ENCODE peak calls at places on chromosomes 6 and 20, in ten cellular contexts. Q, J, O, U, S, W, I, M, B and Z are unnamed samples.
A peak's percentile ranks its signal among the peaks of the same experiment; 100 is the strongest.

GRCh38 chr20:64049060-64049886 is at the start of gene SOX18:
- DNase-seq in Q (no peak), J (peak; percentile 53), O (no peak), U (no peak), S (no peak), W (no peak), I (no peak), M (peak; percentile 74), B (peak; percentile 73), Z (no peak)

GRCh38 chr6:132690678-132691077 is 23.2 kb downstream of the VNN1 start:
- DNase-seq in Q (no peak), J (no peak), O (no peak), U (no peak), S (no peak), W (no peak), I (no peak), M (no peak), B (no peak), Z (no peak)

GRCh38 chr20:8150591-8150990 is 18.5 kb downstream of the PLCB1 start:
- DNase-seq in Q (no peak), J (no peak), O (no peak), U (no peak), S (no peak), W (no peak), I (no peak), M (no peak), B (no peak), Z (no peak)

GRCh38 chr6:137949686-137950390 is 82.8 kb downstream of the TNFAIP3 start:
- DNase-seq in Q (no peak), J (no peak), O (no peak), U (no peak), S (no peak), W (no peak), I (no peak), M (no peak), B (no peak), Z (no peak)

GRCh38 chr6:4964675-4965336 is 39.0 kb downstream of the RPP40 start:
- DNase-seq in Q (no peak), J (no peak), O (no peak), U (no peak), S (no peak), W (no peak), I (no peak), M (no peak), B (no peak), Z (no peak)

GRCh38 chr20:64051532-64052325 is 2.3 kb upstream of the SOX18 start:
- DNase-seq in Q (no peak), J (no peak), O (no peak), U (peak; percentile 83), S (no peak), W (no peak), I (no peak), M (no peak), B (no peak), Z (no peak)

GRCh38 chr6:106751501-106752252 is 122.3 kb downstream of the QRSL1 start:
- DNase-seq in Q (no peak), J (peak; percentile 28), O (no peak), U (no peak), S (no peak), W (peak; percentile 95), I (peak; percentile 55), M (no peak), B (no peak), Z (no peak)

GRCh38 chr6:121499666-121500065 is 64.2 kb downstream of the GJA1 start:
- DNase-seq in Q (no peak), J (no peak), O (no peak), U (no peak), S (no peak), W (no peak), I (no peak), M (no peak), B (no peak), Z (no peak)

GRCh38 chr6:55841341-55841740 is 34.0 kb downstream of the BMP5 start:
- DNase-seq in Q (no peak), J (no peak), O (no peak), U (no peak), S (no peak), W (no peak), I (no peak), M (no peak), B (no peak), Z (no peak)

GRCh38 chr6:15365273-15365687 is 119.4 kb downstream of the JARID2 start:
- DNase-seq in Q (no peak), J (peak; percentile 46), O (no peak), U (peak; percentile 91), S (peak; percentile 39), W (peak; percentile 86), I (peak; percentile 83), M (peak; percentile 55), B (no peak), Z (no peak)

GRCh38 chr6:145278163-145278807 is 457.0 kb downstream of the EPM2A start:
- DNase-seq in Q (no peak), J (no peak), O (no peak), U (no peak), S (no peak), W (no peak), I (no peak), M (no peak), B (no peak), Z (no peak)

GRCh38 chr6:169905041-169905807 is 153.8 kb downstream of the ERMARD start:
- DNase-seq in Q (no peak), J (no peak), O (no peak), U (no peak), S (no peak), W (no peak), I (peak; percentile 53), M (no peak), B (no peak), Z (no peak)

GRCh38 chr20:51272392-51272791 is 249.5 kb upstream of the KCNG1 start:
- DNase-seq in Q (no peak), J (no peak), O (no peak), U (no peak), S (no peak), W (no peak), I (no peak), M (no peak), B (no peak), Z (no peak)

GRCh38 chr6:48086187-48086586 is 24.8 kb downstream of the PTCHD4 start:
- DNase-seq in Q (no peak), J (no peak), O (no peak), U (no peak), S (no peak), W (no peak), I (no peak), M (no peak), B (no peak), Z (no peak)

GRCh38 chr6:45736134-45736533 is 279.5 kb downstream of the CLIC5 start:
- DNase-seq in Q (no peak), J (no peak), O (no peak), U (no peak), S (no peak), W (no peak), I (no peak), M (no peak), B (no peak), Z (no peak)

GRCh38 chr6:116536216-116536621 is 9.3 kb downstream of the TRAPPC3L start:
- DNase-seq in Q (no peak), J (no peak), O (peak; percentile 22), U (no peak), S (no peak), W (no peak), I (peak; percentile 29), M (peak; percentile 35), B (peak; percentile 31), Z (no peak)

GRCh38 chr6:166998256-166999144 is 697 bp upstream of the CEP43 start:
- DNase-seq in Q (no peak), J (peak; percentile 46), O (no peak), U (peak; percentile 55), S (no peak), W (peak; percentile 63), I (no peak), M (peak; percentile 53), B (peak; percentile 53), Z (no peak)

GRCh38 chr6:6966127-6966526 is 141.6 kb upstream of the RREB1 start:
- DNase-seq in Q (no peak), J (no peak), O (no peak), U (no peak), S (no peak), W (no peak), I (no peak), M (no peak), B (no peak), Z (no peak)

GRCh38 chr6:160038479-160038878 is 69.6 kb downstream of the IGF2R start:
- DNase-seq in Q (no peak), J (no peak), O (no peak), U (no peak), S (no peak), W (no peak), I (no peak), M (no peak), B (no peak), Z (no peak)

GRCh38 chr20:20641783-20642182 is 70.7 kb downstream of the RALGAPA2 start:
- DNase-seq in Q (no peak), J (no peak), O (no peak), U (no peak), S (no peak), W (no peak), I (no peak), M (no peak), B (no peak), Z (no peak)

GRCh38 chr6:138248011-138248410 is 29.7 kb upstream of the PBOV1 start:
- DNase-seq in Q (no peak), J (no peak), O (no peak), U (no peak), S (no peak), W (no peak), I (no peak), M (no peak), B (no peak), Z (no peak)

GRCh38 chr6:119454694-119455093 is 105.1 kb upstream of the MAN1A1 start:
- DNase-seq in Q (no peak), J (no peak), O (no peak), U (no peak), S (no peak), W (no peak), I (no peak), M (no peak), B (no peak), Z (no peak)

GRCh38 chr6:47250302-47250701 is 59.4 kb downstream of the TNFRSF21 start:
- DNase-seq in Q (no peak), J (no peak), O (no peak), U (no peak), S (no peak), W (no peak), I (no peak), M (no peak), B (no peak), Z (no peak)

GRCh38 chr6:41581381-41581991 is 35.3 kb downstream of the FOXP4 start:
- DNase-seq in Q (no peak), J (no peak), O (no peak), U (peak; percentile 75), S (no peak), W (peak; percentile 85), I (peak; percentile 54), M (no peak), B (no peak), Z (no peak)

GRCh38 chr6:112337209-112337638 is 9.9 kb upstream of the RFPL4B start:
- DNase-seq in Q (peak; percentile 23), J (peak; percentile 71), O (no peak), U (peak; percentile 60), S (no peak), W (no peak), I (peak; percentile 34), M (peak; percentile 81), B (peak; percentile 61), Z (no peak)

GRCh38 chr6:39143238-39143930 is 28.4 kb upstream of the SAYSD1 start:
- DNase-seq in Q (no peak), J (no peak), O (no peak), U (no peak), S (no peak), W (no peak), I (no peak), M (no peak), B (no peak), Z (no peak)

GRCh38 chr6:89986650-89987074 is 92.4 kb downstream of the GJA10 start:
- DNase-seq in Q (no peak), J (no peak), O (no peak), U (no peak), S (no peak), W (no peak), I (no peak), M (no peak), B (no peak), Z (no peak)

GRCh38 chr6:125790403-125791150 is at the start of gene NCOA7:
- DNase-seq in Q (no peak), J (peak; percentile 80), O (peak; percentile 89), U (peak; percentile 91), S (peak; percentile 75), W (peak; percentile 70), I (peak; percentile 82), M (peak; percentile 89), B (peak; percentile 57), Z (peak; percentile 36)